ENCODE peak calls at places on chromosome 7, in seven cellular contexts. One of them, this sample, is unnamed.
A peak's percentile ranks its signal among the peaks of the same experiment; 100 is the strongest.

GRCh38 chr7:4602905-4603842 is 78.9 kb upstream of the FOXK1 start:
- DNase-seq in NCI-H460: no peak
- DNase-seq in bronchial epithelial cell: no peak
- DNase-seq in C1 segment of cervical spinal cord: no peak
- DNase-seq in iris pigment epithelial cell: no peak
- DNase-seq in tibial artery: no peak
- DNase-seq in T-helper 9 cell: no peak
- DNase-seq in this sample: no peak

GRCh38 chr7:15305002-15305600 is 256.7 kb downstream of the AGMO start:
- DNase-seq in NCI-H460: peak; percentile 62
- DNase-seq in bronchial epithelial cell: peak; percentile 51
- DNase-seq in C1 segment of cervical spinal cord: no peak
- DNase-seq in iris pigment epithelial cell: peak; percentile 43
- DNase-seq in tibial artery: no peak
- DNase-seq in T-helper 9 cell: no peak
- DNase-seq in this sample: peak; percentile 3

GRCh38 chr7:146626912-146627311 is 510.3 kb downstream of the CNTNAP2 start:
- DNase-seq in NCI-H460: no peak
- DNase-seq in bronchial epithelial cell: no peak
- DNase-seq in C1 segment of cervical spinal cord: no peak
- DNase-seq in iris pigment epithelial cell: no peak
- DNase-seq in tibial artery: no peak
- DNase-seq in T-helper 9 cell: no peak
- DNase-seq in this sample: no peak

GRCh38 chr7:5572439-5572838 is 148.8 kb upstream of the TNRC18 start:
- DNase-seq in NCI-H460: no peak
- DNase-seq in bronchial epithelial cell: no peak
- DNase-seq in C1 segment of cervical spinal cord: no peak
- DNase-seq in iris pigment epithelial cell: no peak
- DNase-seq in tibial artery: no peak
- DNase-seq in T-helper 9 cell: no peak
- DNase-seq in this sample: no peak

GRCh38 chr7:123675092-123675473 is 19.4 kb downstream of the LMOD2 start:
- DNase-seq in NCI-H460: no peak
- DNase-seq in bronchial epithelial cell: peak; percentile 85
- DNase-seq in C1 segment of cervical spinal cord: no peak
- DNase-seq in iris pigment epithelial cell: peak; percentile 62
- DNase-seq in tibial artery: no peak
- DNase-seq in T-helper 9 cell: no peak
- DNase-seq in this sample: no peak

GRCh38 chr7:48636391-48637015 is 287.8 kb upstream of the CDC14C start:
- DNase-seq in NCI-H460: no peak
- DNase-seq in bronchial epithelial cell: peak; percentile 87
- DNase-seq in C1 segment of cervical spinal cord: no peak
- DNase-seq in iris pigment epithelial cell: no peak
- DNase-seq in tibial artery: no peak
- DNase-seq in T-helper 9 cell: no peak
- DNase-seq in this sample: peak; percentile 22

GRCh38 chr7:85776691-85777363 is 590.0 kb upstream of the SEMA3D start:
- DNase-seq in NCI-H460: no peak
- DNase-seq in bronchial epithelial cell: no peak
- DNase-seq in C1 segment of cervical spinal cord: no peak
- DNase-seq in iris pigment epithelial cell: peak; percentile 0
- DNase-seq in tibial artery: no peak
- DNase-seq in T-helper 9 cell: no peak
- DNase-seq in this sample: no peak

GRCh38 chr7:98352621-98353020 is 48.3 kb downstream of the BAIAP2L1 start:
- DNase-seq in NCI-H460: no peak
- DNase-seq in bronchial epithelial cell: peak; percentile 89
- DNase-seq in C1 segment of cervical spinal cord: no peak
- DNase-seq in iris pigment epithelial cell: peak; percentile 91
- DNase-seq in tibial artery: no peak
- DNase-seq in T-helper 9 cell: no peak
- DNase-seq in this sample: peak; percentile 79

GRCh38 chr7:15813448-15813847 is 127.0 kb upstream of the MEOX2 start:
- DNase-seq in NCI-H460: no peak
- DNase-seq in bronchial epithelial cell: no peak
- DNase-seq in C1 segment of cervical spinal cord: no peak
- DNase-seq in iris pigment epithelial cell: no peak
- DNase-seq in tibial artery: no peak
- DNase-seq in T-helper 9 cell: no peak
- DNase-seq in this sample: no peak

GRCh38 chr7:117124585-117125220 is 171.4 kb downstream of the ST7 start:
- DNase-seq in NCI-H460: peak; percentile 26
- DNase-seq in bronchial epithelial cell: peak; percentile 85
- DNase-seq in C1 segment of cervical spinal cord: no peak
- DNase-seq in iris pigment epithelial cell: peak; percentile 97
- DNase-seq in tibial artery: peak; percentile 86
- DNase-seq in T-helper 9 cell: no peak
- DNase-seq in this sample: peak; percentile 57

GRCh38 chr7:51286392-51286791 is 30.2 kb downstream of the COBL start:
- DNase-seq in NCI-H460: no peak
- DNase-seq in bronchial epithelial cell: peak; percentile 33
- DNase-seq in C1 segment of cervical spinal cord: no peak
- DNase-seq in iris pigment epithelial cell: no peak
- DNase-seq in tibial artery: no peak
- DNase-seq in T-helper 9 cell: no peak
- DNase-seq in this sample: no peak

GRCh38 chr7:27740449-27741086 is 606 bp downstream of the TAX1BP1 start:
- DNase-seq in NCI-H460: peak; percentile 78
- DNase-seq in bronchial epithelial cell: peak; percentile 91
- DNase-seq in C1 segment of cervical spinal cord: peak; percentile 73
- DNase-seq in iris pigment epithelial cell: peak; percentile 77
- DNase-seq in tibial artery: peak; percentile 90
- DNase-seq in T-helper 9 cell: peak; percentile 79
- DNase-seq in this sample: peak; percentile 87